ENCODE peak calls at places on chromosomes 2 and 18, in six cellular contexts. V, Q, S, X, C and N are unnamed samples.

GRCh38 chr2:158456309-158457066 is at the start of the genes CCDC148 and PKP4:
- DNase-seq in X (peak), C (peak), V (peak), Q (peak), S (peak), N (peak)

GRCh38 chr18:13112982-13113381 is 105.6 kb upstream of the LDLRAD4 start:
- DNase-seq in X (no peak), Q (no peak), S (no peak), C (peak), V (peak), N (peak)

GRCh38 chr2:101858910-101859309 is 132.8 kb upstream of the IL1R2 start:
- DNase-seq in V (no peak), Q (no peak), S (no peak), C (no peak), X (no peak), N (no peak)

GRCh38 chr2:181077128-181077709 is 96.8 kb downstream of the UBE2E3 start:
- DNase-seq in S (peak), C (peak), V (peak), X (no peak), Q (peak), N (no peak)

GRCh38 chr2:9629222-9630000 is 1.4 kb downstream of the YWHAQ start:
- DNase-seq in V (peak), S (no peak), C (no peak), X (no peak), Q (no peak), N (no peak)

GRCh38 chr2:3664925-3665324 is 6.9 kb downstream of the ALLC start:
- DNase-seq in Q (no peak), X (no peak), S (no peak), C (no peak), V (no peak), N (no peak)

GRCh38 chr2:176079851-176080539 is 3.8 kb downstream of the EVX2 start:
- DNase-seq in V (peak), S (no peak), Q (no peak), C (peak), X (no peak), N (no peak)

GRCh38 chr2:20650412-20650879 is 452 bp downstream of the HS1BP3 start:
- DNase-seq in C (peak), X (no peak), S (no peak), Q (no peak), V (peak), N (no peak)

GRCh38 chr2:230411484-230412368 is 4.3 kb upstream of the SP100 start:
- DNase-seq in X (no peak), S (no peak), C (peak), V (peak), Q (no peak), N (peak)

GRCh38 chr2:168552450-168552856 is 96.4 kb downstream of the CERS6 start:
- DNase-seq in X (no peak), C (peak), S (peak), Q (no peak), V (peak), N (no peak)

GRCh38 chr18:70454705-70455322 is 166.0 kb downstream of the SOCS6 start:
- DNase-seq in C (peak), Q (no peak), V (peak), S (peak), X (no peak), N (no peak)

GRCh38 chr2:211437396-211437795 is 881.0 kb downstream of the CPS1 start:
- DNase-seq in C (no peak), S (no peak), Q (no peak), X (no peak), V (no peak), N (no peak)

GRCh38 chr2:46122318-46122970 is 174.8 kb upstream of the EPAS1 start:
- DNase-seq in C (no peak), V (no peak), Q (no peak), S (no peak), X (no peak), N (no peak)

GRCh38 chr2:150903461-150903860 is 358.2 kb downstream of the RBM43 start:
- DNase-seq in S (no peak), V (no peak), X (no peak), C (no peak), Q (no peak), N (no peak)

GRCh38 chr2:15749460-15750432 is 158.1 kb downstream of the DDX1 start:
- DNase-seq in X (no peak), Q (no peak), S (no peak), V (no peak), C (no peak), N (no peak)

GRCh38 chr2:160583162-160583522 is 89.5 kb upstream of the RBMS1 start:
- DNase-seq in Q (no peak), C (no peak), V (no peak), S (no peak), X (no peak), N (no peak)

GRCh38 chr2:46548103-46548486 is 68.7 kb downstream of the TMEM247 start:
- DNase-seq in Q (no peak), X (no peak), S (no peak), V (no peak), C (no peak), N (no peak)

GRCh38 chr2:186255823-186256222 is 230.2 kb upstream of the ZC3H15 start:
- DNase-seq in X (no peak), V (peak), Q (no peak), C (peak), S (no peak), N (no peak)

GRCh38 chr18:596288-596881 is 403 bp upstream of the CLUL1 start:
- DNase-seq in S (no peak), V (peak), Q (no peak), C (peak), X (no peak), N (no peak)

GRCh38 chr2:182324665-182325064 is 102.2 kb downstream of the PDE1A start:
- DNase-seq in S (no peak), X (no peak), Q (no peak), C (no peak), V (no peak), N (no peak)

GRCh38 chr2:104434363-104434792 is 419.5 kb upstream of the POU3F3 start:
- DNase-seq in C (peak), X (no peak), S (no peak), Q (no peak), V (peak), N (peak)

GRCh38 chr2:8684421-8684884 is 2.6 kb downstream of the ID2 start:
- DNase-seq in Q (no peak), C (peak), S (peak), V (no peak), X (no peak), N (no peak)